ENCODE peak calls at places on chromosomes 1 and 21, in ten cellular contexts. E is activated CD4-positive, alpha-beta T cell treated with anti-CD3 and anti-CD28 coated beads, Interleukin-2, amount 50 U/mL, for 48 hours; O is HepG2; M is M059J; U is non-pigmented ciliary epithelial cell; D is AG08396; F is dorsolateral prefrontal cortex; B is AML-193; P is HEK293T; N is NCI-H2029. S is an unnamed sample.
A peak's percentile ranks its signal among the peaks of the same experiment; 100 is the strongest.

GRCh38 chr1:39270368-39270767 is 65.9 kb downstream of the MACF1 start:
- DNase-seq in N (no peak), O (no peak), E (no peak), U (no peak), F (no peak), P (no peak), M (no peak), B (no peak), D (no peak), S (no peak)

GRCh38 chr1:201404016-201404598 is 5.0 kb upstream of the LAD1 start:
- DNase-seq in D (no peak), F (no peak), O (no peak), N (no peak), M (no peak), P (no peak), E (no peak), U (no peak), B (no peak), S (no peak)

GRCh38 chr1:22275626-22276395 is 132.9 kb upstream of the WNT4 start:
- DNase-seq in N (peak; percentile 14), O (no peak), M (peak; percentile 58), P (peak; percentile 81), D (peak; percentile 87), E (peak; percentile 55), U (peak; percentile 4), B (peak; percentile 24), F (no peak), S (peak; percentile 79)

GRCh38 chr1:17297991-17298390 is 10.0 kb upstream of the PADI4 start:
- DNase-seq in U (no peak), D (no peak), N (no peak), B (no peak), M (no peak), F (no peak), O (no peak), P (no peak), E (no peak), S (no peak)

GRCh38 chr1:100277866-100278265 is 11.8 kb downstream of the RTCA start:
- DNase-seq in N (no peak), M (no peak), B (no peak), P (no peak), D (no peak), O (no peak), U (no peak), F (no peak), E (no peak), S (no peak)

GRCh38 chr21:44285547-44285992 is at the start of gene AIRE:
- DNase-seq in P (no peak), U (no peak), O (no peak), N (no peak), D (peak; percentile 73), F (no peak), M (peak; percentile 62), B (no peak), E (no peak), S (no peak)

GRCh38 chr1:50474859-50475809 is 51.9 kb upstream of the DMRTA2 start:
- DNase-seq in U (no peak), O (peak; percentile 86), P (peak; percentile 10), E (no peak), D (no peak), B (no peak), F (no peak), N (peak; percentile 36), M (peak; percentile 26), S (no peak)

GRCh38 chr1:231850786-231851185 is 224.2 kb downstream of the DISC1 start:
- DNase-seq in O (no peak), M (no peak), N (no peak), B (no peak), E (no peak), F (no peak), U (no peak), P (no peak), D (no peak), S (no peak)

GRCh38 chr1:216566809-216567208 is 143.6 kb upstream of the USH2A start:
- DNase-seq in F (no peak), U (no peak), E (no peak), O (no peak), M (peak; percentile 1), N (no peak), P (peak; percentile 16), D (peak; percentile 6), B (peak; percentile 0), S (no peak)

GRCh38 chr1:48227165-48228013 is 4.9 kb downstream of the SLC5A9 start:
- DNase-seq in D (no peak), M (no peak), B (peak; percentile 62), N (no peak), P (no peak), O (no peak), E (no peak), U (no peak), F (no peak), S (no peak)

GRCh38 chr1:198157241-198157846 is 546 bp downstream of the NEK7 start:
- DNase-seq in F (peak; percentile 93), U (peak; percentile 85), M (peak; percentile 95), D (peak; percentile 87), B (peak; percentile 88), O (peak; percentile 88), N (peak; percentile 75), P (peak; percentile 81), E (peak; percentile 82), S (peak; percentile 85)

GRCh38 chr1:47241114-47242113 is 9.4 kb upstream of the TAL1 start:
- DNase-seq in B (no peak), D (no peak), P (no peak), U (no peak), E (no peak), O (no peak), M (no peak), F (no peak), N (no peak), S (no peak)

GRCh38 chr1:169321539-169321938 is 46.1 kb downstream of the NME7 start:
- DNase-seq in B (no peak), D (peak; percentile 13), O (no peak), U (no peak), P (peak; percentile 18), N (no peak), M (peak; percentile 55), E (no peak), F (no peak), S (no peak)

GRCh38 chr21:43771199-43771675 is 4.9 kb downstream of the CSTB start:
- DNase-seq in U (no peak), F (peak; percentile 33), D (no peak), E (no peak), B (no peak), O (no peak), P (no peak), N (no peak), M (no peak), S (no peak)

GRCh38 chr1:68117416-68117815 is 67.0 kb upstream of the DIRAS3 start:
- DNase-seq in E (no peak), M (no peak), P (no peak), U (no peak), N (no peak), B (no peak), F (no peak), O (no peak), D (no peak), S (no peak)

GRCh38 chr1:159188375-159188788 is 16.3 kb upstream of the ACKR1 start:
- DNase-seq in U (peak; percentile 11), B (no peak), D (peak; percentile 47), N (no peak), O (no peak), E (no peak), P (no peak), F (no peak), M (peak; percentile 58), S (peak; percentile 74)

GRCh38 chr1:51156752-51157151 is 54.7 kb downstream of the C1orf185 start:
- DNase-seq in D (no peak), M (no peak), U (no peak), O (no peak), N (no peak), F (no peak), P (no peak), E (no peak), B (no peak), S (no peak)

GRCh38 chr1:209612646-209613350 is 29.3 kb downstream of the CAMK1G start:
- DNase-seq in D (no peak), N (no peak), F (no peak), P (no peak), M (no peak), B (peak; percentile 20), U (no peak), O (no peak), E (no peak), S (no peak)

GRCh38 chr21:33461538-33462250 is 18.1 kb downstream of the TMEM50B start:
- DNase-seq in P (no peak), N (no peak), F (no peak), U (no peak), O (no peak), B (no peak), M (no peak), E (no peak), D (no peak), S (no peak)

S was measured in GM10248.